ENCODE peak calls at places on chromosomes 16 and 17, in six cellular contexts. Z is right cardiac atrium; R is T-helper 2 cell; B is effector memory CD4-positive, alpha-beta T cell; T is kidney tubule cell; W is NCI-H1105 treated with DMSO at 0.1 percent for 48 hours. J is an unnamed sample.

GRCh38 chr16:69448470-69449193 is 24.2 kb downstream of the CYB5B start:
- DNase-seq in Z (no peak), R (no peak), B (no peak), T (no peak), W (peak), J (peak)

GRCh38 chr17:1294157-1294717 is 14.8 kb downstream of the TRARG1 start:
- DNase-seq in Z (no peak), R (peak), B (peak), T (no peak), W (no peak), J (no peak)

GRCh38 chr16:89811321-89811720 is 5.1 kb downstream of the FANCA start:
- DNase-seq in Z (no peak), R (no peak), B (no peak), T (no peak), W (peak), J (no peak)

GRCh38 chr17:69175812-69176517 is 34.3 kb upstream of the ABCA6 start:
- DNase-seq in Z (no peak), R (no peak), B (no peak), T (peak), W (no peak), J (no peak)

GRCh38 chr17:20966869-20967268 is 75.9 kb downstream of the USP22 start:
- DNase-seq in Z (no peak), R (no peak), B (no peak), T (no peak), W (no peak), J (no peak)

GRCh38 chr17:41539071-41539492 is 11.0 kb upstream of the KRT19 start:
- DNase-seq in Z (no peak), R (no peak), B (no peak), T (peak), W (no peak), J (no peak)

GRCh38 chr17:927611-928461 is 51.7 kb downstream of the NXN start:
- DNase-seq in Z (no peak), R (no peak), B (no peak), T (peak), W (no peak), J (peak)

GRCh38 chr16:17108596-17108995 is 362.2 kb downstream of the XYLT1 start:
- DNase-seq in Z (no peak), R (no peak), B (no peak), T (no peak), W (no peak), J (no peak)

GRCh38 chr16:89367538-89368059 is 122.8 kb downstream of the ANKRD11 start:
- DNase-seq in Z (no peak), R (no peak), B (no peak), T (peak), W (no peak), J (no peak)